ENCODE peak calls at places on chromosomes 6 and 20, in seven cellular contexts. A, H, B, K, E, V and T are unnamed samples. For H3K4me1, the result is how much of the 10 kb centered on the place peaks cover.

GRCh38 chr6:146127447-146128215 is 98.8 kb downstream of the GRM1 start:
- DNase-seq in A (no peak), H (no peak), B (no peak), K (no peak), E (no peak), V (no peak), T (no peak)

GRCh38 chr20:45913105-45913504 is 1.1 kb upstream of the PLTP start:
- DNase-seq in A (no peak), H (no peak), B (no peak), K (no peak), E (no peak), V (no peak), T (no peak)

GRCh38 chr6:5293692-5294091 is 32.4 kb downstream of the FARS2 start:
- DNase-seq in A (no peak), H (no peak), B (no peak), K (no peak), E (no peak), V (no peak), T (no peak)

GRCh38 chr6:156719395-156719719 is 57.8 kb upstream of the ARID1B start:
- DNase-seq in A (no peak), H (no peak), B (no peak), K (no peak), E (peak), V (peak), T (peak)

GRCh38 chr6:81241717-81242116 is 510.8 kb downstream of the TENT5A start:
- DNase-seq in A (no peak), H (peak), B (no peak), K (peak), E (no peak), V (no peak), T (peak)

GRCh38 chr6:106609699-106610098 is 19.6 kb downstream of the RTN4IP1 start:
- DNase-seq in A (no peak), H (peak), B (no peak), K (peak), E (no peak), V (no peak), T (no peak)

GRCh38 chr20:41664584-41664983 is 46.4 kb upstream of the CHD6 start:
- DNase-seq in A (no peak), H (peak), B (no peak), K (peak), E (no peak), V (no peak), T (no peak)

GRCh38 chr6:142087950-142088857 is 44.5 kb upstream of the GJE1 start:
- DNase-seq in A (no peak), H (no peak), B (no peak), K (no peak), E (no peak), V (no peak), T (no peak)

GRCh38 chr6:132961122-132961521 is 146.8 kb downstream of the RPS12 start:
- DNase-seq in A (peak), H (peak), B (no peak), K (no peak), E (no peak), V (no peak), T (no peak)

GRCh38 chr6:31775633-31776263 is 1.4 kb downstream of the VWA7 start:
- DNase-seq in A (no peak), H (no peak), B (no peak), K (no peak), E (peak), V (no peak), T (no peak)

GRCh38 chr6:116218172-116218633 is 35.7 kb downstream of the TSPYL4 start:
- DNase-seq in A (no peak), H (peak), B (no peak), K (peak), E (no peak), V (no peak), T (no peak)

GRCh38 chr6:25219147-25219546 is 60.0 kb upstream of the CARMIL1 start:
- DNase-seq in A (no peak), H (no peak), B (no peak), K (peak), E (no peak), V (no peak), T (no peak)

GRCh38 chr6:111219785-111220184 is 132.5 kb downstream of the SLC16A10 start:
- DNase-seq in A (no peak), H (no peak), B (no peak), K (no peak), E (no peak), V (no peak), T (no peak)

GRCh38 chr20:59008715-59009336 is 1.8 kb upstream of the CTSZ start:
- DNase-seq in A (no peak), H (no peak), B (no peak), K (no peak), E (peak), V (no peak), T (no peak)

GRCh38 chr6:25248100-25248499 is 31.1 kb upstream of the CARMIL1 start:
- DNase-seq in A (no peak), H (no peak), B (no peak), K (no peak), E (no peak), V (no peak), T (no peak)

GRCh38 chr6:100774681-100775080 is 106.4 kb downstream of the ASCC3 start:
- DNase-seq in A (no peak), H (peak), B (no peak), K (no peak), E (no peak), V (no peak), T (no peak)

GRCh38 chr6:25042599-25042936 is 106.8 kb upstream of the RIPOR2 start:
- DNase-seq in A (no peak), H (no peak), B (no peak), K (no peak), E (no peak), V (peak), T (no peak)

GRCh38 chr6:163760860-163761259 is 346.3 kb downstream of the QKI start:
- DNase-seq in A (no peak), H (no peak), B (peak), K (no peak), E (no peak), V (no peak), T (no peak)

GRCh38 chr6:28522594-28523557 is 2.8 kb upstream of the GPX5 start:
- DNase-seq in A (no peak), H (no peak), B (no peak), K (no peak), E (no peak), V (peak), T (no peak)

GRCh38 chr6:128432394-128432793 is 88.0 kb downstream of the PTPRK start:
- DNase-seq in A (no peak), H (peak), B (no peak), K (no peak), E (no peak), V (no peak), T (no peak)

GRCh38 chr20:4788314-4788713 is 66.6 kb downstream of the PRND start:
- DNase-seq in A (no peak), H (no peak), B (no peak), K (no peak), E (no peak), V (no peak), T (no peak)

GRCh38 chr20:11195169-11195568 is 521.4 kb upstream of the JAG1 start:
- DNase-seq in A (no peak), H (no peak), B (no peak), K (no peak), E (no peak), V (no peak), T (peak)

GRCh38 chr6:13383280-13384163 is 55.2 kb upstream of the TBC1D7 start:
- DNase-seq in A (no peak), H (peak), B (no peak), K (no peak), E (no peak), V (no peak), T (no peak)

GRCh38 chr20:60249436-60249835 is 291.2 kb downstream of the CDH26 start:
- DNase-seq in A (peak), H (peak), B (no peak), K (peak), E (no peak), V (no peak), T (no peak)

GRCh38 chr20:62087227-62087626 is 21.5 kb upstream of the TAF4 start:
- DNase-seq in A (no peak), H (no peak), B (no peak), K (no peak), E (no peak), V (no peak), T (no peak)

GRCh38 chr20:3262566-3262965 is 23.6 kb upstream of the SLC4A11 start:
- DNase-seq in A (no peak), H (no peak), B (no peak), K (no peak), E (no peak), V (no peak), T (no peak)

GRCh38 chr6:149925974-149926777 is 3.3 kb upstream of the RAET1G start:
- DNase-seq in A (peak), H (peak), B (peak), K (peak), E (peak), V (peak), T (peak)

GRCh38 chr6:77063494-77063893 is 399.8 kb downstream of the HTR1B start:
- DNase-seq in A (no peak), H (no peak), B (no peak), K (no peak), E (no peak), V (peak), T (no peak)

GRCh38 chr6:157716553-157716952 is 106.5 kb upstream of the SNX9 start:
- DNase-seq in A (no peak), H (no peak), B (no peak), K (no peak), E (no peak), V (no peak), T (no peak)

GRCh38 chr6:119148825-119149525 is 70.5 kb upstream of the FAM184A start:
- DNase-seq in A (no peak), H (peak), B (no peak), K (no peak), E (no peak), V (no peak), T (no peak)

GRCh38 chr20:34010405-34010895 is 16.7 kb downstream of the RALY start:
- DNase-seq in A (no peak), H (peak), B (no peak), K (no peak), E (no peak), V (no peak), T (no peak)

GRCh38 chr6:153210083-153210482 is 79.0 kb upstream of the RGS17 start:
- DNase-seq in A (no peak), H (peak), B (no peak), K (peak), E (no peak), V (no peak), T (no peak)

DNA sequence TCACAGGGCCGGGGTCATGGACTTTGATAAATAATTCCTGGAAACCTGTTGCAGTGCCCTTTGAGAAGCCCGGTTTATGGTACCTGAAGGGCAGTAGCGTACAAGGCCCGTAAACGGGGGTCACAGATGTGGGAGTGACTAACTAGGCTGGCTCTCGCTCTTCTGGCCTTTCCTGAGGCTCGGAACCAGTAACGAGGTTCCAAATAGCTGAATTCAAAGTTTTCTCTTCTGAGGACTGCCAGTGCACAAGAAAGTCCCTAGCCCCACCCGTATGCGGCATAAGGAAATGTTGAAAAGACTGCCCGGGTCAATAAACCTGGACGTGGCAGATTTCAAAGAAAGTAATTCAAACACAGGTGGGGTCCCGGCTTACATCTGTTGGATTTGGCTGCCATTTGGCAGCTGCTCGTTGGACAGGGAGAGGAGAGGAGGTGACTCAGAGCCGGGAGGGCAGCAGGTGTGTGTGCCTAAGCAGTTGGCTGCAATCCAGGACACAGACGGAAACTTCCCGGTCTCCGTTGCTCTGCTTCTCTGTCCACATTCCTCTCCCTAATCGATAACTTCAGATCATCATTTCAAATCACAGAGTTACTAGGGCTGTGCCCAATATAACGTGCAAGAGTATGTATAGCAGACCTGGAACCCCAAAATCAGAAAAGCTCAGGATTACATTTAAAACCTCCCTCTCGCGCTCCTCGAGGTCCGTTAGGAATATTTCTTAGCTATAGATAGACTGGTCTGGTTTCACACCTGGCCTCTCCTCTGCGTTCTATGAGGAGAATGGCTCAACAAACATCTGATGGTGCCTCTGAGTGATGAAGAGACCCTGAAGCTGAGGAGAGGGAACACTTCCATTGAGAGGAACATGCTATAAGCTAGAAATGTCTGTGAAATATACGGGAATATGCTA is 804 bp upstream of the GMDS start:
- DNase-seq in A (peak), H (peak), B (peak), K (peak), E (peak), V (peak), T (peak)
- H3K4me3 ChIP-seq in A (peak), H (peak), B (peak), K (peak), E (peak), V (peak), T (peak)

DNA sequence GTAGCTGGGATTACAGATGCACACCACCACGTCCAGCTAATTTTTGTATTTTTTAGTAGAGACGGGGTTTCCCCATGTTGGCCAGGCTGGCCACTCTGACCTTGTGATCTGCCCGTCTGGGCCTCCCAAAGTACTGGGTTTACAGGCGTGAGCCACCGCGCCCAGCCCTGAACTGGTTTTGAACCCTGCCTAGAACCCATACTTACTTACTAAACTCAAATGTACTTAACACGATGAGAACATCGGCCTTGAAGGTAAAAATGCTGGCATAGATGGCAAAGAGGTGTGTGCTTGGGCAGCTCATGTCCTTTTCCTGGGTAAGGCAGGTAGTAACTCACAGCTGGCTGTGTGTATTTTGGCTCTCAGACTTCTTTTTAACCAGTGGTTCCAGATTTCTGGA is 3.2 kb upstream of the ARMC12 start:
- DNase-seq in A (no peak), H (no peak), B (no peak), K (no peak), E (no peak), V (no peak), T (no peak)
- H3K4me1 ChIP-seq in A (under half), H (under half), B (under half), K (under half), E (under half), V (half or more), T (half or more)

DNA sequence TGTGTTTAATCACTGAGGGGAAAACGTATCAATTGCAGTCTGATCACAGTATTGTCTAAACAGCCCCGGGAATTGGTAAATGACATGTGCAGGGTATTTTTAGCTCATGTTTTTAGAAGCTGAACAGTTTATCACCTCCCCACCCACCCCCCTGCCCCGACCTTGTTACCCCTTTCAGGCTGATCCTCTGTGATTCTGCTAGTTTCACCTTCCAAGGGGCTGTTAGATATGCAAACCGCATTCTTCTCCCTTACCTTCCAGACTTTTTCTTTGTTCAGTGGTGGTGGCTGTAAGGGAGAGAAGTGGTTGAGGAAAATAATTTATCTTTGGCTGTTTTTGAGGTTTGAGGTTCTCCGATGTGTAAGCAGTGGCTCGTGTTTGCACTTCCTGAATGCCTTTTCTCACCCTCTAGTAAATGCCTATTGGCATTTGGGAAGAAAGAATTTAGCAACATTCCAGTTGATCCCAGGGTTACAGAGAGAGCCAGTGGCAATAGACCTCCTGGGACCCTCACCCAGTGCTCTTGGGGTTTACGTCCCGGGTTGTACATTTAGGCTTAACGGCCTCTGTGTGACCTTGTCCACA is 69.4 kb upstream of the KCNG1 start:
- DNase-seq in A (no peak), H (peak), B (no peak), K (no peak), E (no peak), V (no peak), T (no peak)
- H3K4me3 ChIP-seq in A (no peak), H (no peak), B (no peak), K (no peak), E (no peak), V (no peak), T (no peak)

GRCh38 chr20:49391404-49392245 is 90.8 kb downstream of the KCNB1 start:
- DNase-seq in A (no peak), H (no peak), B (no peak), K (no peak), E (no peak), V (no peak), T (no peak)
- H3K4me1 ChIP-seq in A (under half), H (under half), B (under half), K (under half), E (under half), V (under half), T (under half)

DNA sequence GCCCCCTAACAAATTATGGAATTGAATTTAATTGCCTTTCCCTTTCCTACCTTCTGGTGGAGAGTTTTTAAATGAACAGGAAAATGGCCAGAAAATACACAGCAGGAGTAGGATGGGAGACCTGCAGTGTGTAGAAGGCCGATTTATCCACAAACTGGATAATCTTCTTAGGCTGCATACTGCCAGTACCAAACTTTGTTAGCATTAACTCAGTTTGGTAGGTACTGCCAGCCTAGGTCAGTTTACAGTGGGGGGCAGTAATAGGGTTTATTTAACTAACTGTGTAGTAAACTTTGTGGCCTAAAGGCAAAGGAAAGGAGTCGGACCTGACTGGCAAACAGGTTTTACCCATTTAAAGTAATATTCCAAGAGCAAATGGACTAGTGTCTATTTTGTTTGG is 4.6 kb downstream of the NCOA3 start:
- DNase-seq in A (no peak), H (no peak), B (no peak), K (no peak), E (no peak), V (no peak), T (no peak)
- H3K4me3 ChIP-seq in A (no peak), H (no peak), B (no peak), K (no peak), E (no peak), V (no peak), T (no peak)

GRCh38 chr20:1469306-1469905 is 2.8 kb upstream of the NSFL1C start:
- DNase-seq in A (no peak), H (no peak), B (no peak), K (no peak), E (no peak), V (no peak), T (peak)
- H3K4me1 ChIP-seq in A (under half), H (under half), B (under half), K (under half), E (under half), V (under half), T (under half)

DNA sequence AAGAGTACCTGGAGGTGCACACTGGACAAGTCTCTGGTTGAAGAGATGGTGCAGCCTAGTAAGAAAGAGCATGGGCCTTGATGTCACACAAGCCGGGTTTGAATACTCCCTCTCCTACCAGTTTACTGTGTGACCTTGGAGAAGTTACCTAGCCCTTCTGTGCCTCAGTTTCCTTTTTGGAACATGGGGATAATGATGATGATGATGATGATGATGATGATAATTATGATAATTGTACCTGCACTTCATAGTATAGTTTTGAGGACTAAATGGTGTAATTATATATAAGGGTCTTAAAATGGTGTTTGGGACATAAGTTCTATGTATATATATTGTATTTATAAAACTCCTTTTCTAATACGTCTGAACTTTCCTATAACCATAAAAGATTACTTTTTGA is 41.7 kb downstream of the POPDC3 start:
- DNase-seq in A (no peak), H (no peak), B (no peak), K (no peak), E (no peak), V (no peak), T (no peak)
- H3K4me3 ChIP-seq in A (no peak), H (no peak), B (no peak), K (no peak), E (peak), V (no peak), T (no peak)

GRCh38 chr6:30740993-30741784 is 1.3 kb downstream of the FLOT1 start:
- DNase-seq in A (no peak), H (no peak), B (no peak), K (no peak), E (no peak), V (no peak), T (no peak)

GRCh38 chr6:30744054-30744805 is at the start of gene IER3:
- DNase-seq in A (peak), H (peak), B (peak), K (peak), E (peak), V (peak), T (peak)

GRCh38 chr6:30741789-30742315 is 635 bp downstream of the FLOT1 start:
- DNase-seq in A (no peak), H (no peak), B (no peak), K (no peak), E (no peak), V (no peak), T (no peak)

GRCh38 chr6:30742316-30743098 is at the start of gene FLOT1:
- DNase-seq in A (peak), H (peak), B (peak), K (peak), E (peak), V (peak), T (peak)

GRCh38 chr6:30743099-30744053 is 889 bp upstream of the FLOT1 start:
- DNase-seq in A (no peak), H (peak), B (no peak), K (peak), E (peak), V (no peak), T (peak)
- H3K4me1 ChIP-seq in A (under half), H (under half), B (under half), K (under half), E (under half), V (under half), T (under half)

GRCh38 chr6:96657344-96657743 is 94.4 kb downstream of the FHL5 start:
- DNase-seq in A (no peak), H (no peak), B (no peak), K (no peak), E (no peak), V (no peak), T (no peak)
- H3K4me3 ChIP-seq in A (no peak), H (no peak), B (no peak), K (no peak), E (no peak), V (no peak), T (no peak)